ENCODE peak calls at places on chromosomes 7 and 10, in eight cellular contexts. L is neural progenitor cell; R is tibial artery; W is sigmoid colon; M is foreskin fibroblast; J is CD8-positive, alpha-beta T cell; F is AG09309; A is GM06990. H is an unnamed sample.
A peak's percentile ranks its signal among the peaks of the same experiment; 100 is the strongest.

GRCh38 chr7:73890541-73891147 is 29.7 kb downstream of the TMEM270 start:
- DNase-seq in R (no peak), J (no peak), M (no peak), F (no peak), A (no peak), L (no peak), W (no peak), H (no peak)

GRCh38 chr10:79405221-79405994 is 40.0 kb downstream of the ZCCHC24 start:
- DNase-seq in A (no peak), J (no peak), F (no peak), L (no peak), M (no peak), W (peak; percentile 75), R (no peak), H (no peak)

GRCh38 chr10:2130906-2131305 is 393.6 kb upstream of the ADARB2 start:
- DNase-seq in L (no peak), M (no peak), A (no peak), J (no peak), F (no peak), R (no peak), W (no peak), H (no peak)

GRCh38 chr7:234041-234711 is 41.8 kb downstream of the FAM20C start:
- DNase-seq in F (no peak), J (no peak), W (peak; percentile 87), L (no peak), R (peak; percentile 63), M (no peak), A (no peak), H (no peak)

GRCh38 chr7:2011266-2012043 is 221.3 kb downstream of the MAD1L1 start:
- DNase-seq in J (peak; percentile 3), W (peak; percentile 57), L (no peak), R (no peak), F (no peak), A (no peak), M (no peak), H (no peak)

GRCh38 chr7:132125096-132125495 is 451.2 kb downstream of the PLXNA4 start:
- DNase-seq in J (no peak), M (peak; percentile 7), R (no peak), A (no peak), F (no peak), W (peak; percentile 32), L (no peak), H (no peak)

GRCh38 chr7:130902755-130903357 is 168.8 kb upstream of the KLF14 start:
- DNase-seq in F (no peak), L (no peak), A (no peak), J (no peak), W (no peak), M (no peak), R (no peak), H (no peak)

GRCh38 chr10:107834706-107835105 is 670.2 kb upstream of the SORCS1 start:
- DNase-seq in F (no peak), M (no peak), R (no peak), A (no peak), W (no peak), L (no peak), J (no peak), H (no peak)

GRCh38 chr7:40700653-40701475 is 566.1 kb downstream of the SUGCT start:
- DNase-seq in A (no peak), J (no peak), L (no peak), R (no peak), F (peak; percentile 81), M (peak; percentile 46), W (no peak), H (no peak)

GRCh38 chr7:92754756-92755581 is 81.4 kb downstream of the CDK6 start:
- DNase-seq in R (no peak), J (no peak), A (no peak), L (no peak), F (no peak), W (no peak), M (no peak), H (no peak)

GRCh38 chr7:12706900-12707536 is 19.6 kb downstream of the ARL4A start:
- DNase-seq in W (no peak), R (no peak), J (no peak), M (peak; percentile 57), A (no peak), L (no peak), F (no peak), H (no peak)

GRCh38 chr10:18325889-18326531 is 185.8 kb downstream of the CACNB2 start:
- DNase-seq in M (no peak), F (no peak), A (no peak), R (no peak), J (no peak), W (no peak), L (no peak), H (no peak)

GRCh38 chr10:120262857-120263547 is 194.0 kb upstream of the PLPP4 start:
- DNase-seq in L (no peak), M (no peak), J (no peak), W (no peak), F (no peak), A (peak; percentile 11), R (no peak), H (no peak)

GRCh38 chr10:130929422-130930325 is 381.8 kb downstream of the TCERG1L start:
- DNase-seq in A (no peak), M (no peak), W (no peak), L (no peak), R (no peak), J (no peak), F (no peak), H (no peak)

GRCh38 chr7:75879771-75880184 is 944 bp downstream of the RHBDD2 start:
- DNase-seq in W (no peak), R (no peak), J (peak; percentile 65), L (peak; percentile 29), F (no peak), M (no peak), A (no peak), H (no peak)

GRCh38 chr7:46485481-46486065 is 564.5 kb upstream of the IGFBP3 start:
- DNase-seq in M (no peak), W (no peak), A (no peak), R (no peak), L (no peak), F (peak; percentile 61), J (no peak), H (no peak)

GRCh38 chr10:113709221-113709838 is 29.6 kb downstream of the CASP7 start:
- DNase-seq in F (peak; percentile 33), M (peak; percentile 69), A (no peak), W (no peak), R (no peak), J (no peak), L (no peak), H (peak; percentile 44)

GRCh38 chr7:34078864-34079263 is 173.5 kb downstream of the BMPER start:
- DNase-seq in A (no peak), W (no peak), F (no peak), J (no peak), R (no peak), M (no peak), L (no peak), H (no peak)

DNA sequence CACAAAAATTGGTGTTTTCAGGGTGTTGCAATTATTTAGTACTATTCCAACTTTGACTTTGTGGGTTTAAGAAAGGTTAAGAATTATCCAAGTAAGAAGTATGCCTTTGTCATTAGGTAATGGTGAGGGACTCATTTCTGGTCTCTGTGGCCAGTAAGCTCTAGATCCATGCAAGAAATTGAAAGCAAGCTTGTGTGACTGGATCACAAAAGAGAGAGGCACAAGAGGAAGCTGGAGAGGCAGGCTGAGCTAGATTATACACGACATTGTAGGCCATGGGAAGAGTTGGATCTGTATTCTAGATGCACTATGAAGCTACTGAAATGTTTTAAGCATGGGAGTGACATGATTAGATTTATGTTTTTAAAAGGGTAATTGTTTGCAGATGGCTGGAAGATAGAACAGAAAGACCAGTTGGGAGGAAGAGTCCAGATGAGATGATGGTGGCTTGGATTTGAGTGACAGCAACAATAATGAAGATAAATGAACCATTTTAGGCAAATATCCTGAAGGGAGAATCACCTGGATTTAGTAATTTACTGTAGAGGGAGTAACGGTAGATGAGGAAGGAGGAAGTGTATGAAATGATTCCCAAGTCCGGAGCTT is 50.0 kb downstream of the CALD1 start:
- DNase-seq in J (no peak), F (no peak), R (no peak), M (no peak), W (no peak), L (no peak), A (no peak), H (no peak)
- H3K4me3 ChIP-seq in J (no peak overlapping the region), F (no peak overlapping the region), R (no peak overlapping the region), M (no peak overlapping the region), W (no peak overlapping the region), L (no peak overlapping the region), A (no peak overlapping the region), H (no peak overlapping the region)

GRCh38 chr7:25854608-25855497 is 297.1 kb upstream of the NFE2L3 start:
- DNase-seq in W (peak; percentile 86), J (no peak), R (peak; percentile 79), L (peak; percentile 97), F (peak; percentile 99), M (peak; percentile 98), A (no peak), H (peak; percentile 99)
- H3K4me3 ChIP-seq in W (no peak overlapping the region), J (no peak overlapping the region), R (peak overlapping the region; percentile 56), L (peak overlapping the region; percentile 55), F (no peak overlapping the region), M (no peak overlapping the region), A (no peak overlapping the region), H (peak overlapping the region; percentile 63)

GRCh38 chr10:127149613-127150081 is 46.7 kb downstream of the INSYN2A start:
- DNase-seq in L (no peak), W (no peak), J (no peak), F (no peak), M (peak; percentile 47), A (no peak), R (no peak), H (no peak)

GRCh38 chr10:127148933-127149220 is 47.5 kb downstream of the INSYN2A start:
- DNase-seq in J (no peak), A (no peak), W (no peak), R (no peak), M (peak; percentile 85), F (peak; percentile 50), L (no peak), H (no peak)

GRCh38 chr10:127145173-127145572 is 51.2 kb downstream of the INSYN2A start:
- DNase-seq in L (no peak), J (no peak), A (no peak), M (peak; percentile 90), F (no peak), R (no peak), W (no peak), H (no peak)

GRCh38 chr10:127150136-127150535 is 46.3 kb downstream of the INSYN2A start:
- DNase-seq in L (no peak), R (no peak), J (no peak), F (no peak), A (no peak), W (no peak), M (peak; percentile 57), H (no peak)

GRCh38 chr10:127148066-127148932 is 48.1 kb downstream of the INSYN2A start:
- DNase-seq in F (no peak), W (no peak), A (no peak), R (no peak), J (no peak), M (peak; percentile 87), L (no peak), H (no peak)
- H3K4me3 ChIP-seq in F (no peak overlapping the region), W (no peak overlapping the region), A (no peak overlapping the region), R (no peak overlapping the region), J (no peak overlapping the region), M (peak overlapping the region; percentile 18), L (no peak overlapping the region), H (peak overlapping the region; percentile 33)

DNA sequence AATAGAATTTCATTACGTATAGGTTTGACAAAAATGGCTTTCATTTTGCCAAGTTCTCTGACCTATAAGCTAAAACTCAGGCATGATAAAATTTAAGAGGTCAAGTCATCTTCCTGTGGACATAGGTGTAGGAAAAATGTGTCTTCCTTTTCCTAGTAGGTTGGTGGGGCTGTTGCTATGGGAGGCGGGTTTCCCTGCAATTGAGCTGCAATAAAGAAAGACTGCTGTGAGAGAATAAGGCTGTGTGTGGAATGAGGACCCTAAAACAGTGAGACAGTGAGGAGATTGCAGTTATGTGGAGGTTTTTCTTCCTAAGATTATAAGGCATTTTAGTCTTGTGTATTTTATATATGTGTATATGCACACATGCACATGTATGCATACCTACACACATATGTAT is 13.0 kb upstream of the SEMA3A start:
- DNase-seq in M (no peak), J (no peak), L (no peak), A (no peak), W (no peak), F (no peak), R (no peak), H (no peak)
- H3K4me3 ChIP-seq in M (no peak overlapping the region), J (no peak overlapping the region), L (no peak overlapping the region), A (no peak overlapping the region), W (no peak overlapping the region), F (no peak overlapping the region), R (no peak overlapping the region), H (no peak overlapping the region)